ENCODE peak calls at places on chromosome X, in five cellular contexts. One of them, this sample, is unnamed. For H3K4me1, the result is how much of the 10 kb centered on the place peaks cover.

GRCh38 chrX:4320436-4320947 is 607.0 kb upstream of the PRKX start:
- DNase-seq in left lung: no peak
- DNase-seq in heart right ventricle: no peak
- DNase-seq in GM23248: no peak
- DNase-seq in fibroblast of lung: no peak
- DNase-seq in this sample: no peak

GRCh38 chrX:30310429-30311206 is 1.4 kb upstream of the NR0B1 start:
- DNase-seq in left lung: no peak
- DNase-seq in heart right ventricle: no peak
- DNase-seq in GM23248: no peak
- DNase-seq in fibroblast of lung: no peak
- DNase-seq in this sample: no peak

GRCh38 chrX:19003756-19004155 is 19.8 kb upstream of the PHKA2 start:
- DNase-seq in left lung: no peak
- DNase-seq in heart right ventricle: no peak
- DNase-seq in GM23248: peak
- DNase-seq in fibroblast of lung: no peak
- DNase-seq in this sample: no peak

GRCh38 chrX:72272868-72273267 is 4.2 kb downstream of the RPS4X start:
- DNase-seq in left lung: no peak
- DNase-seq in heart right ventricle: no peak
- DNase-seq in GM23248: peak
- DNase-seq in fibroblast of lung: no peak
- DNase-seq in this sample: no peak

GRCh38 chrX:9573282-9574106 is 108.6 kb downstream of the TBL1X start:
- DNase-seq in left lung: no peak
- DNase-seq in heart right ventricle: no peak
- DNase-seq in GM23248: no peak
- DNase-seq in fibroblast of lung: no peak
- DNase-seq in this sample: no peak

GRCh38 chrX:14873676-14874049 is 442 bp downstream of the MOSPD2 start:
- DNase-seq in left lung: no peak
- DNase-seq in heart right ventricle: no peak
- DNase-seq in GM23248: no peak
- DNase-seq in fibroblast of lung: no peak
- DNase-seq in this sample: no peak

GRCh38 chrX:71859637-71860036 is 51.0 kb upstream of the NHSL2 start:
- DNase-seq in left lung: no peak
- DNase-seq in heart right ventricle: no peak
- DNase-seq in GM23248: peak
- DNase-seq in fibroblast of lung: peak
- DNase-seq in this sample: no peak

GRCh38 chrX:96182366-96182765 is 502.3 kb upstream of the DIAPH2 start:
- DNase-seq in left lung: no peak
- DNase-seq in heart right ventricle: no peak
- DNase-seq in GM23248: peak
- DNase-seq in fibroblast of lung: peak
- DNase-seq in this sample: no peak

GRCh38 chrX:105910563-105911105 is 88.3 kb downstream of the NRK start:
- DNase-seq in left lung: no peak
- DNase-seq in heart right ventricle: no peak
- DNase-seq in GM23248: no peak
- DNase-seq in fibroblast of lung: no peak
- DNase-seq in this sample: no peak

GRCh38 chrX:129594781-129595180 is 54.7 kb downstream of the OCRL start:
- DNase-seq in left lung: no peak
- DNase-seq in heart right ventricle: no peak
- DNase-seq in GM23248: no peak
- DNase-seq in fibroblast of lung: no peak
- DNase-seq in this sample: no peak

GRCh38 chrX:75273483-75273882 is 402 bp upstream of the UPRT start:
- DNase-seq in left lung: no peak
- DNase-seq in heart right ventricle: no peak
- DNase-seq in GM23248: no peak
- DNase-seq in fibroblast of lung: no peak
- DNase-seq in this sample: no peak

GRCh38 chrX:77087529-77088169 is 359.5 kb upstream of the FGF16 start:
- DNase-seq in left lung: no peak
- DNase-seq in heart right ventricle: peak
- DNase-seq in GM23248: peak
- DNase-seq in fibroblast of lung: peak
- DNase-seq in this sample: peak

GRCh38 chrX:64186974-64187761 is 18.3 kb downstream of the AMER1 start:
- DNase-seq in left lung: no peak
- DNase-seq in heart right ventricle: peak
- DNase-seq in GM23248: no peak
- DNase-seq in fibroblast of lung: no peak
- DNase-seq in this sample: no peak

GRCh38 chrX:68717196-68717595 is 69.7 kb downstream of the STARD8 start:
- DNase-seq in left lung: no peak
- DNase-seq in heart right ventricle: no peak
- DNase-seq in GM23248: no peak
- DNase-seq in fibroblast of lung: no peak
- DNase-seq in this sample: no peak

GRCh38 chrX:151902813-151903591 is 9.7 kb upstream of the MAGEA4 start:
- DNase-seq in left lung: no peak
- DNase-seq in heart right ventricle: peak
- DNase-seq in GM23248: peak
- DNase-seq in fibroblast of lung: peak
- DNase-seq in this sample: peak

GRCh38 chrX:92213781-92214180 is 434.6 kb downstream of the PCDH11X start:
- DNase-seq in left lung: no peak
- DNase-seq in heart right ventricle: no peak
- DNase-seq in GM23248: no peak
- DNase-seq in fibroblast of lung: peak
- DNase-seq in this sample: no peak

GRCh38 chrX:127112726-127113125 is 293.2 kb downstream of the PRR32 start:
- DNase-seq in left lung: no peak
- DNase-seq in heart right ventricle: no peak
- DNase-seq in GM23248: no peak
- DNase-seq in fibroblast of lung: no peak
- DNase-seq in this sample: no peak

GRCh38 chrX:27008486-27008885 is 454.7 kb downstream of the PPP4R3C start:
- DNase-seq in left lung: no peak
- DNase-seq in heart right ventricle: no peak
- DNase-seq in GM23248: no peak
- DNase-seq in fibroblast of lung: no peak
- DNase-seq in this sample: no peak

GRCh38 chrX:32084757-32085156 is 1012.9 kb upstream of the FTHL17 start:
- DNase-seq in left lung: no peak
- DNase-seq in heart right ventricle: no peak
- DNase-seq in GM23248: no peak
- DNase-seq in fibroblast of lung: no peak
- DNase-seq in this sample: no peak

GRCh38 chrX:119516157-119516702 is 48.0 kb downstream of the SLC25A5 start:
- DNase-seq in left lung: no peak
- DNase-seq in heart right ventricle: peak
- DNase-seq in GM23248: peak
- DNase-seq in fibroblast of lung: peak
- DNase-seq in this sample: no peak

GRCh38 chrX:43969504-43970501 is 3.4 kb downstream of the NDP start:
- DNase-seq in left lung: no peak
- DNase-seq in heart right ventricle: no peak
- DNase-seq in GM23248: peak
- DNase-seq in fibroblast of lung: no peak
- DNase-seq in this sample: no peak

GRCh38 chrX:149044471-149044870 is 460.6 kb downstream of the IDS start:
- DNase-seq in left lung: no peak
- DNase-seq in heart right ventricle: no peak
- DNase-seq in GM23248: no peak
- DNase-seq in fibroblast of lung: no peak
- DNase-seq in this sample: no peak

GRCh38 chrX:137033774-137034507 is at the start of gene GPR101:
- DNase-seq in left lung: no peak
- DNase-seq in heart right ventricle: no peak
- DNase-seq in GM23248: peak
- DNase-seq in fibroblast of lung: no peak
- DNase-seq in this sample: no peak

GRCh38 chrX:119288890-119289393 is 52.9 kb downstream of the PGRMC1 start:
- DNase-seq in left lung: no peak
- DNase-seq in heart right ventricle: no peak
- DNase-seq in GM23248: no peak
- DNase-seq in fibroblast of lung: no peak
- DNase-seq in this sample: no peak

GRCh38 chrX:131704136-131704695 is 160.3 kb downstream of the OR13H1 start:
- DNase-seq in left lung: no peak
- DNase-seq in heart right ventricle: peak
- DNase-seq in GM23248: peak
- DNase-seq in fibroblast of lung: no peak
- DNase-seq in this sample: peak

GRCh38 chrX:68820476-68821110 is 8.2 kb upstream of the EFNB1 start:
- DNase-seq in left lung: no peak
- DNase-seq in heart right ventricle: no peak
- DNase-seq in GM23248: no peak
- DNase-seq in fibroblast of lung: no peak
- DNase-seq in this sample: no peak

GRCh38 chrX:54063361-54063760 is 19.1 kb upstream of the PHF8 start:
- DNase-seq in left lung: no peak
- DNase-seq in heart right ventricle: no peak
- DNase-seq in GM23248: peak
- DNase-seq in fibroblast of lung: no peak
- DNase-seq in this sample: no peak

GRCh38 chrX:113369056-113369455 is 528.4 kb upstream of the AMOT start:
- DNase-seq in left lung: no peak
- DNase-seq in heart right ventricle: no peak
- DNase-seq in GM23248: no peak
- DNase-seq in fibroblast of lung: no peak
- DNase-seq in this sample: no peak

GRCh38 chrX:109845996-109846395 is 112.9 kb upstream of the ACSL4 start:
- DNase-seq in left lung: no peak
- DNase-seq in heart right ventricle: no peak
- DNase-seq in GM23248: no peak
- DNase-seq in fibroblast of lung: no peak
- DNase-seq in this sample: no peak

GRCh38 chrX:35711281-35711680 is 86.9 kb upstream of the MAGEB16 start:
- DNase-seq in left lung: no peak
- DNase-seq in heart right ventricle: no peak
- DNase-seq in GM23248: no peak
- DNase-seq in fibroblast of lung: peak
- DNase-seq in this sample: no peak

GRCh38 chrX:17174671-17175070 is 200.3 kb upstream of the NHS start:
- DNase-seq in left lung: peak
- DNase-seq in heart right ventricle: peak
- DNase-seq in GM23248: no peak
- DNase-seq in fibroblast of lung: peak
- DNase-seq in this sample: no peak

GRCh38 chrX:96480081-96480480 is 204.6 kb upstream of the DIAPH2 start:
- DNase-seq in left lung: no peak
- DNase-seq in heart right ventricle: no peak
- DNase-seq in GM23248: peak
- DNase-seq in fibroblast of lung: peak
- DNase-seq in this sample: no peak

GRCh38 chrX:66110112-66110511 is 53.9 kb upstream of the HEPH start:
- DNase-seq in left lung: no peak
- DNase-seq in heart right ventricle: no peak
- DNase-seq in GM23248: peak
- DNase-seq in fibroblast of lung: peak
- DNase-seq in this sample: no peak

GRCh38 chrX:124127496-124127895 is 166.0 kb downstream of the STAG2 start:
- DNase-seq in left lung: no peak
- DNase-seq in heart right ventricle: no peak
- DNase-seq in GM23248: no peak
- DNase-seq in fibroblast of lung: no peak
- DNase-seq in this sample: no peak

GRCh38 chrX:37846141-37846540 is 1.2 kb downstream of the DYNLT3 start:
- DNase-seq in left lung: no peak
- DNase-seq in heart right ventricle: no peak
- DNase-seq in GM23248: peak
- DNase-seq in fibroblast of lung: no peak
- DNase-seq in this sample: no peak

DNA sequence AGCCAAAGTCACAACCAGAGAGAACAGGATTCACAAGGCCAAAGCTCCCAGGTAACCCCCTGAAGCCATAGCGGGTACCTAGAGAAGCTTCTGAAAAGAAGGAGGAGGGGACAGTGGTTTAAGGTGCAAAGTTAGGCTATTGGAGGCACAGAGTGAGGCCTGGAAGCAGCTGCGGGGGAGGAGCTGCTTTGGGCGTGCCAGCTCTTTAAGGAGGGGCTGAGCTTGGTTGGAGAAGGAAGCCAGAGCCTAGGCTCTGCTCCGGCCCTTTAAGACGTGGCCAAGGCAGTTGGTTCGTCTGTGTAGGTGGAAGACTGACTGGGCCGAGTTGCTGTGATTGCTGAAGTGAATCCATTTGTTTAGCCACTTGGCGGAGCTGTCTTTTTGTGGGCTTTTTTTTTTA is 1.5 kb downstream of the KLF8 start:
- DNase-seq in left lung: peak
- DNase-seq in heart right ventricle: peak
- DNase-seq in GM23248: peak
- DNase-seq in fibroblast of lung: peak
- DNase-seq in this sample: peak
- H3K4me3 ChIP-seq in left lung: peak
- H3K4me3 ChIP-seq in heart right ventricle: peak
- H3K4me3 ChIP-seq in GM23248: peak
- H3K4me3 ChIP-seq in fibroblast of lung: peak
- H3K4me3 ChIP-seq in this sample: peak

GRCh38 chrX:150269613-150270254 is 93.4 kb upstream of the MAMLD1 start:
- DNase-seq in left lung: no peak
- DNase-seq in heart right ventricle: no peak
- DNase-seq in GM23248: peak
- DNase-seq in fibroblast of lung: no peak
- DNase-seq in this sample: no peak

GRCh38 chrX:150268839-150269238 is 94.3 kb upstream of the MAMLD1 start:
- DNase-seq in left lung: no peak
- DNase-seq in heart right ventricle: no peak
- DNase-seq in GM23248: no peak
- DNase-seq in fibroblast of lung: no peak
- DNase-seq in this sample: no peak

DNA sequence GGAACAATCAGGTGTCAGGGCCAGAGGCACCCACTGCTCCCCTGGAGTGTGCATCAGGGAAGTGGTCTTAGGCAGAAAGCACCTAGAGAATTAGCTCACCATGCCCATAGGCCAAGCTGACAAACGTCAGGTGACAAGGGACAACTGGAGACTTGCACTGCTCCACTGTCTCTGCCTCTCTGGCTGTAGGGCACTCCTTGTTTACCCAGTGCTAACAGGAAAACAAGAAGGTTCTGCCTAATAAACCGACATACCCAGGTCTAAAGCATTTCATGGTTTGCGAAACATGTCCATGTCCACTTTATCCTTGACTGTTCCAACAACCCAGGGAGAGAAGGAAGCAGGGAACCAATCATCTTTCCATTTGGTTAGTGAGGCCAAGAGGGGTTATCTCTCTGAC is 92.5 kb upstream of the MAMLD1 start:
- DNase-seq in left lung: no peak
- DNase-seq in heart right ventricle: no peak
- DNase-seq in GM23248: no peak
- DNase-seq in fibroblast of lung: no peak
- DNase-seq in this sample: no peak
- H3K27ac ChIP-seq in left lung: no peak
- H3K27ac ChIP-seq in heart right ventricle: no peak
- H3K27ac ChIP-seq in GM23248: no peak
- H3K27ac ChIP-seq in fibroblast of lung: no peak
- H3K27ac ChIP-seq in this sample: no peak

GRCh38 chrX:79156818-79157217 is 12.3 kb downstream of the GPR174 start:
- DNase-seq in left lung: no peak
- DNase-seq in heart right ventricle: no peak
- DNase-seq in GM23248: no peak
- DNase-seq in fibroblast of lung: no peak
- DNase-seq in this sample: no peak
- H3K4me1 ChIP-seq in left lung: under half
- H3K4me1 ChIP-seq in heart right ventricle: under half
- H3K4me1 ChIP-seq in GM23248: under half
- H3K4me1 ChIP-seq in fibroblast of lung: under half
- H3K4me1 ChIP-seq in this sample: under half

GRCh38 chrX:281166-281999 is at the start of gene PLCXD1:
- DNase-seq in left lung: peak
- DNase-seq in heart right ventricle: no peak
- DNase-seq in GM23248: peak
- DNase-seq in fibroblast of lung: peak
- DNase-seq in this sample: peak
- H3K4me3 ChIP-seq in left lung: no peak
- H3K4me3 ChIP-seq in heart right ventricle: no peak
- H3K4me3 ChIP-seq in GM23248: peak
- H3K4me3 ChIP-seq in fibroblast of lung: peak
- H3K4me3 ChIP-seq in this sample: no peak